ENCODE peak calls at places on chromosomes 6 and 20, in five cellular contexts. A is mammary epithelial cell, D is ACHN, H is left cardiac atrium, Z is GM06990. G is an unnamed sample.

GRCh38 chr6:116329156-116329555 is 41.6 kb upstream of the DSE start:
- DNase-seq in Z (no peak), D (no peak), H (no peak), A (no peak), G (peak; percentile 50)

GRCh38 chr20:49850463-49851233 is 38.0 kb downstream of the SLC9A8 start:
- DNase-seq in D (no peak), A (peak; percentile 16), H (no peak), Z (no peak), G (peak; percentile 45)

GRCh38 chr6:157547112-157547511 is 166.1 kb downstream of the ZDHHC14 start:
- DNase-seq in A (no peak), H (no peak), Z (no peak), D (no peak), G (no peak)

GRCh38 chr20:20594171-20594530 is 118.3 kb downstream of the RALGAPA2 start:
- DNase-seq in D (peak; percentile 52), A (no peak), Z (no peak), H (no peak), G (peak; percentile 35)

GRCh38 chr6:55450007-55450406 is 122.7 kb downstream of the GFRAL start:
- DNase-seq in A (no peak), Z (no peak), D (no peak), H (no peak), G (peak; percentile 63)

GRCh38 chr6:79330723-79331122 is 96.2 kb upstream of the HMGN3 start:
- DNase-seq in D (no peak), A (peak; percentile 27), Z (no peak), H (no peak), G (no peak)

GRCh38 chr6:155142902-155143609 is 120.8 kb upstream of the CLDN20 start:
- DNase-seq in H (no peak), D (peak; percentile 25), Z (no peak), A (no peak), G (peak; percentile 59)

GRCh38 chr20:43752561-43753301 is 25.9 kb upstream of the GTSF1L start:
- DNase-seq in D (peak; percentile 82), Z (peak; percentile 78), A (peak; percentile 88), H (no peak), G (peak; percentile 98)

GRCh38 chr6:24987439-24987838 is 51.7 kb upstream of the RIPOR2 start:
- DNase-seq in A (no peak), Z (no peak), H (no peak), D (no peak), G (no peak)

GRCh38 chr20:46770330-46771194 is 61.1 kb downstream of the SLC2A10 start:
- DNase-seq in H (no peak), Z (no peak), A (peak; percentile 8), D (no peak), G (peak; percentile 58)

GRCh38 chr20:19275630-19276071 is 63.2 kb downstream of the SLC24A3 start:
- DNase-seq in H (peak; percentile 77), D (no peak), Z (no peak), A (no peak), G (peak; percentile 82)